ENCODE peak calls at places on chromosomes 6 and 20, in seven cellular contexts. One of them, this sample, is unnamed.

GRCh38 chr6:105646391-105646867 is 243.5 kb upstream of the PREP start:
- DNase-seq in naive thymus-derived CD4-positive, alpha-beta T cell: no peak
- DNase-seq in breast epithelium: no peak
- DNase-seq in AG04450: no peak
- DNase-seq in stomach: no peak
- DNase-seq in astrocyte: peak
- DNase-seq in PC-9: no peak
- DNase-seq in this sample: no peak

GRCh38 chr6:33716379-33716778 is 4.9 kb upstream of the UQCC2 start:
- DNase-seq in stomach: peak
- DNase-seq in breast epithelium: no peak
- DNase-seq in AG04450: no peak
- DNase-seq in PC-9: peak
- DNase-seq in naive thymus-derived CD4-positive, alpha-beta T cell: no peak
- DNase-seq in astrocyte: no peak
- DNase-seq in this sample: no peak

GRCh38 chr6:114007451-114007953 is 36.6 kb upstream of the HDAC2 start:
- DNase-seq in stomach: no peak
- DNase-seq in astrocyte: peak
- DNase-seq in AG04450: no peak
- DNase-seq in breast epithelium: no peak
- DNase-seq in naive thymus-derived CD4-positive, alpha-beta T cell: peak
- DNase-seq in PC-9: peak
- DNase-seq in this sample: no peak

GRCh38 chr6:10276106-10276505 is 138.8 kb downstream of the TFAP2A start:
- DNase-seq in PC-9: no peak
- DNase-seq in astrocyte: peak
- DNase-seq in stomach: no peak
- DNase-seq in AG04450: no peak
- DNase-seq in breast epithelium: no peak
- DNase-seq in naive thymus-derived CD4-positive, alpha-beta T cell: no peak
- DNase-seq in this sample: no peak

GRCh38 chr6:29627762-29628418 is 5.1 kb downstream of the GABBR1 start:
- DNase-seq in stomach: peak
- DNase-seq in AG04450: peak
- DNase-seq in naive thymus-derived CD4-positive, alpha-beta T cell: peak
- DNase-seq in astrocyte: peak
- DNase-seq in breast epithelium: peak
- DNase-seq in PC-9: no peak
- DNase-seq in this sample: peak

GRCh38 chr6:408599-409102 is 17.1 kb downstream of the IRF4 start:
- DNase-seq in astrocyte: peak
- DNase-seq in breast epithelium: no peak
- DNase-seq in naive thymus-derived CD4-positive, alpha-beta T cell: no peak
- DNase-seq in PC-9: peak
- DNase-seq in stomach: no peak
- DNase-seq in AG04450: no peak
- DNase-seq in this sample: no peak

GRCh38 chr20:25247100-25247665 is 702 bp upstream of the PYGB start:
- DNase-seq in naive thymus-derived CD4-positive, alpha-beta T cell: no peak
- DNase-seq in stomach: peak
- DNase-seq in AG04450: no peak
- DNase-seq in PC-9: peak
- DNase-seq in breast epithelium: peak
- DNase-seq in astrocyte: peak
- DNase-seq in this sample: peak

GRCh38 chr20:56706867-56707360 is 77.8 kb downstream of the TFAP2C start:
- DNase-seq in PC-9: no peak
- DNase-seq in breast epithelium: peak
- DNase-seq in AG04450: no peak
- DNase-seq in astrocyte: no peak
- DNase-seq in stomach: no peak
- DNase-seq in naive thymus-derived CD4-positive, alpha-beta T cell: no peak
- DNase-seq in this sample: no peak

GRCh38 chr6:34661379-34661778 is 35.2 kb downstream of the ILRUN start:
- DNase-seq in AG04450: no peak
- DNase-seq in stomach: no peak
- DNase-seq in naive thymus-derived CD4-positive, alpha-beta T cell: no peak
- DNase-seq in PC-9: no peak
- DNase-seq in breast epithelium: no peak
- DNase-seq in astrocyte: no peak
- DNase-seq in this sample: no peak

GRCh38 chr6:20918868-20919267 is 384.6 kb downstream of the CDKAL1 start:
- DNase-seq in breast epithelium: no peak
- DNase-seq in naive thymus-derived CD4-positive, alpha-beta T cell: no peak
- DNase-seq in stomach: no peak
- DNase-seq in AG04450: no peak
- DNase-seq in PC-9: no peak
- DNase-seq in astrocyte: peak
- DNase-seq in this sample: no peak

GRCh38 chr6:147194652-147195403 is 9.4 kb upstream of the STXBP5 start:
- DNase-seq in breast epithelium: no peak
- DNase-seq in astrocyte: peak
- DNase-seq in AG04450: no peak
- DNase-seq in PC-9: no peak
- DNase-seq in naive thymus-derived CD4-positive, alpha-beta T cell: no peak
- DNase-seq in stomach: no peak
- DNase-seq in this sample: no peak

GRCh38 chr6:33962673-33963072 is 158.9 kb upstream of the MLN start:
- DNase-seq in astrocyte: no peak
- DNase-seq in PC-9: no peak
- DNase-seq in breast epithelium: no peak
- DNase-seq in naive thymus-derived CD4-positive, alpha-beta T cell: no peak
- DNase-seq in stomach: no peak
- DNase-seq in AG04450: no peak
- DNase-seq in this sample: no peak

GRCh38 chr6:129317931-129318820 is 391.8 kb downstream of the ARHGAP18 start:
- DNase-seq in breast epithelium: no peak
- DNase-seq in PC-9: peak
- DNase-seq in astrocyte: peak
- DNase-seq in stomach: no peak
- DNase-seq in AG04450: no peak
- DNase-seq in naive thymus-derived CD4-positive, alpha-beta T cell: no peak
- DNase-seq in this sample: no peak

GRCh38 chr20:62219992-62220665 is at the start of gene HRH3:
- DNase-seq in stomach: peak
- DNase-seq in astrocyte: no peak
- DNase-seq in breast epithelium: no peak
- DNase-seq in PC-9: peak
- DNase-seq in AG04450: no peak
- DNase-seq in naive thymus-derived CD4-positive, alpha-beta T cell: peak
- DNase-seq in this sample: no peak

GRCh38 chr20:24654425-24654824 is 185.0 kb downstream of the SYNDIG1 start:
- DNase-seq in AG04450: no peak
- DNase-seq in breast epithelium: no peak
- DNase-seq in naive thymus-derived CD4-positive, alpha-beta T cell: no peak
- DNase-seq in astrocyte: no peak
- DNase-seq in stomach: no peak
- DNase-seq in PC-9: no peak
- DNase-seq in this sample: no peak

GRCh38 chr6:5701086-5701661 is 305.6 kb downstream of the NRN1 start:
- DNase-seq in breast epithelium: no peak
- DNase-seq in PC-9: no peak
- DNase-seq in astrocyte: no peak
- DNase-seq in stomach: no peak
- DNase-seq in naive thymus-derived CD4-positive, alpha-beta T cell: no peak
- DNase-seq in AG04450: no peak
- DNase-seq in this sample: peak

GRCh38 chr6:139623382-139623781 is 248.9 kb upstream of the CITED2 start:
- DNase-seq in astrocyte: no peak
- DNase-seq in AG04450: no peak
- DNase-seq in naive thymus-derived CD4-positive, alpha-beta T cell: no peak
- DNase-seq in PC-9: no peak
- DNase-seq in stomach: no peak
- DNase-seq in breast epithelium: no peak
- DNase-seq in this sample: no peak

GRCh38 chr6:63395388-63395787 is 75.6 kb upstream of the LGSN start:
- DNase-seq in breast epithelium: no peak
- DNase-seq in stomach: no peak
- DNase-seq in naive thymus-derived CD4-positive, alpha-beta T cell: no peak
- DNase-seq in astrocyte: no peak
- DNase-seq in PC-9: no peak
- DNase-seq in AG04450: no peak
- DNase-seq in this sample: no peak

GRCh38 chr6:70846207-70846835 is 110.5 kb downstream of the B3GAT2 start:
- DNase-seq in naive thymus-derived CD4-positive, alpha-beta T cell: no peak
- DNase-seq in breast epithelium: no peak
- DNase-seq in AG04450: no peak
- DNase-seq in stomach: no peak
- DNase-seq in PC-9: no peak
- DNase-seq in astrocyte: no peak
- DNase-seq in this sample: no peak

GRCh38 chr6:109477184-109477583 is 5.8 kb downstream of the ZBTB24 start:
- DNase-seq in naive thymus-derived CD4-positive, alpha-beta T cell: no peak
- DNase-seq in stomach: no peak
- DNase-seq in astrocyte: no peak
- DNase-seq in breast epithelium: no peak
- DNase-seq in PC-9: no peak
- DNase-seq in AG04450: no peak
- DNase-seq in this sample: no peak

GRCh38 chr6:109478222-109478805 is 4.7 kb downstream of the ZBTB24 start:
- DNase-seq in stomach: no peak
- DNase-seq in breast epithelium: no peak
- DNase-seq in astrocyte: no peak
- DNase-seq in PC-9: no peak
- DNase-seq in AG04450: no peak
- DNase-seq in naive thymus-derived CD4-positive, alpha-beta T cell: no peak
- DNase-seq in this sample: no peak

GRCh38 chr6:109478848-109479624 is 4.0 kb downstream of the ZBTB24 start:
- DNase-seq in breast epithelium: no peak
- DNase-seq in PC-9: no peak
- DNase-seq in AG04450: no peak
- DNase-seq in stomach: no peak
- DNase-seq in naive thymus-derived CD4-positive, alpha-beta T cell: peak
- DNase-seq in astrocyte: no peak
- DNase-seq in this sample: no peak

GRCh38 chr6:109475625-109476024 is 7.4 kb downstream of the ZBTB24 start:
- DNase-seq in stomach: no peak
- DNase-seq in AG04450: no peak
- DNase-seq in naive thymus-derived CD4-positive, alpha-beta T cell: no peak
- DNase-seq in astrocyte: no peak
- DNase-seq in breast epithelium: no peak
- DNase-seq in PC-9: no peak
- DNase-seq in this sample: no peak

DNA sequence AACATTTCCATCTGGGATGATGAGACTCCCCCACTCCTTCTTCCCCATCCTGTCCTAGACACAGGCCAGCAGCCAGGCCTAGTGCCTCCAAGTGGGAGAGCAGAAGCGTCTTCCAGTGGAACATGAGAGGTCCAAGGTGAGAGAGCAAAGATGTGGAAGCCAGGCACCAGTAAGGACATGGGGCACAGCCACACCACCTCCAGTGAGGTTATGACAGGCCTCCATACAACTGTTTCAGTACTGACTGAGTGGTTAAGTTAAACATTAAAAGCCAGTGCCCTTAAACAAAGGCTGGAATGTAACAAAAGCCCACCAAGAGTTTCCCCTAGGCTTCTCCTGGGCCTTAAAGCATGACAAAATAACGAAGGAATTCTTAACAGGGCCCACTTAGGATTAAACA is 5.3 kb downstream of the ZBTB24 start:
- DNase-seq in astrocyte: no peak
- DNase-seq in PC-9: no peak
- DNase-seq in naive thymus-derived CD4-positive, alpha-beta T cell: no peak
- DNase-seq in AG04450: no peak
- DNase-seq in breast epithelium: no peak
- DNase-seq in stomach: no peak
- DNase-seq in this sample: no peak
- H3K4me3 ChIP-seq in astrocyte: no peak
- H3K4me3 ChIP-seq in PC-9: no peak
- H3K4me3 ChIP-seq in naive thymus-derived CD4-positive, alpha-beta T cell: peak
- H3K4me3 ChIP-seq in AG04450: no peak
- H3K4me3 ChIP-seq in breast epithelium: no peak
- H3K4me3 ChIP-seq in stomach: no peak
- H3K4me3 ChIP-seq in this sample: no peak

GRCh38 chr6:144895313-144895712 is 610.2 kb downstream of the UTRN start:
- DNase-seq in AG04450: no peak
- DNase-seq in breast epithelium: no peak
- DNase-seq in PC-9: no peak
- DNase-seq in stomach: no peak
- DNase-seq in astrocyte: no peak
- DNase-seq in naive thymus-derived CD4-positive, alpha-beta T cell: no peak
- DNase-seq in this sample: no peak
- H3K27ac ChIP-seq in AG04450: no peak
- H3K27ac ChIP-seq in breast epithelium: no peak
- H3K27ac ChIP-seq in PC-9: peak
- H3K27ac ChIP-seq in stomach: no peak
- H3K27ac ChIP-seq in astrocyte: no peak
- H3K27ac ChIP-seq in naive thymus-derived CD4-positive, alpha-beta T cell: no peak
- H3K27ac ChIP-seq in this sample: no peak

GRCh38 chr20:31547720-31548298 is 33.6 kb downstream of the HM13 start:
- DNase-seq in naive thymus-derived CD4-positive, alpha-beta T cell: no peak
- DNase-seq in PC-9: no peak
- DNase-seq in breast epithelium: no peak
- DNase-seq in astrocyte: no peak
- DNase-seq in stomach: no peak
- DNase-seq in AG04450: no peak
- DNase-seq in this sample: no peak
- H3K4me3 ChIP-seq in naive thymus-derived CD4-positive, alpha-beta T cell: peak
- H3K4me3 ChIP-seq in PC-9: peak
- H3K4me3 ChIP-seq in breast epithelium: peak
- H3K4me3 ChIP-seq in astrocyte: peak
- H3K4me3 ChIP-seq in stomach: peak
- H3K4me3 ChIP-seq in AG04450: peak
- H3K4me3 ChIP-seq in this sample: peak

GRCh38 chr6:13536796-13537526 is 37.4 kb upstream of the SIRT5 start:
- DNase-seq in naive thymus-derived CD4-positive, alpha-beta T cell: no peak
- DNase-seq in PC-9: no peak
- DNase-seq in breast epithelium: no peak
- DNase-seq in stomach: no peak
- DNase-seq in AG04450: no peak
- DNase-seq in astrocyte: peak
- DNase-seq in this sample: no peak
- H3K27ac ChIP-seq in naive thymus-derived CD4-positive, alpha-beta T cell: no peak
- H3K27ac ChIP-seq in PC-9: no peak
- H3K27ac ChIP-seq in breast epithelium: no peak
- H3K27ac ChIP-seq in stomach: no peak
- H3K27ac ChIP-seq in AG04450: no peak
- H3K27ac ChIP-seq in astrocyte: no peak
- H3K27ac ChIP-seq in this sample: peak

GRCh38 chr20:51456511-51457280 is 85.8 kb downstream of the NFATC2 start:
- DNase-seq in breast epithelium: peak
- DNase-seq in naive thymus-derived CD4-positive, alpha-beta T cell: no peak
- DNase-seq in stomach: peak
- DNase-seq in AG04450: peak
- DNase-seq in astrocyte: peak
- DNase-seq in PC-9: peak
- DNase-seq in this sample: peak
- H3K4me3 ChIP-seq in breast epithelium: peak
- H3K4me3 ChIP-seq in naive thymus-derived CD4-positive, alpha-beta T cell: no peak
- H3K4me3 ChIP-seq in stomach: peak
- H3K4me3 ChIP-seq in AG04450: no peak
- H3K4me3 ChIP-seq in astrocyte: peak
- H3K4me3 ChIP-seq in PC-9: peak
- H3K4me3 ChIP-seq in this sample: peak

GRCh38 chr20:48632017-48632824 is 195.6 kb downstream of the PREX1 start:
- DNase-seq in stomach: no peak
- DNase-seq in naive thymus-derived CD4-positive, alpha-beta T cell: no peak
- DNase-seq in AG04450: no peak
- DNase-seq in breast epithelium: no peak
- DNase-seq in astrocyte: no peak
- DNase-seq in PC-9: no peak
- DNase-seq in this sample: no peak
- H3K27ac ChIP-seq in stomach: no peak
- H3K27ac ChIP-seq in naive thymus-derived CD4-positive, alpha-beta T cell: no peak
- H3K27ac ChIP-seq in AG04450: no peak
- H3K27ac ChIP-seq in breast epithelium: no peak
- H3K27ac ChIP-seq in astrocyte: no peak
- H3K27ac ChIP-seq in PC-9: no peak
- H3K27ac ChIP-seq in this sample: no peak

This sample was measured in left ventricle myocardium inferior.